ENCODE peak calls at places on chromosomes 1 and 21, in five cellular contexts. H is fibroblast of lung, O is esophagus squamous epithelium, B is psoas muscle, N is DND-41. A is an unnamed sample.

GRCh38 chr1:230031131-230031530 is 35.9 kb upstream of the GALNT2 start:
- DNase-seq in H (peak; percentile 10), O (no peak), B (no peak), N (no peak), A (no peak)

GRCh38 chr21:39224930-39225329 is 41.7 kb upstream of the PSMG1 start:
- DNase-seq in H (peak; percentile 48), O (no peak), B (no peak), N (no peak), A (no peak)

GRCh38 chr1:27149084-27149483 is 5.8 kb downstream of the SLC9A1 start:
- DNase-seq in H (no peak), O (no peak), B (no peak), N (no peak), A (no peak)

GRCh38 chr21:40595806-40596205 is 251.2 kb downstream of the DSCAM start:
- DNase-seq in H (no peak), O (no peak), B (no peak), N (no peak), A (no peak)

GRCh38 chr1:183090386-183091006 is 67.3 kb downstream of the LAMC1 start:
- DNase-seq in H (peak; percentile 83), O (no peak), B (peak; percentile 60), N (no peak), A (no peak)

GRCh38 chr1:182698977-182699672 is 14.7 kb upstream of the RGS8 start:
- DNase-seq in H (no peak), O (no peak), B (peak; percentile 46), N (no peak), A (no peak)

GRCh38 chr1:196723325-196724185 is 51.1 kb upstream of the CFHR3 start:
- DNase-seq in H (no peak), O (no peak), B (no peak), N (peak; percentile 66), A (peak; percentile 29)

GRCh38 chr1:81452693-81453344 is 347.9 kb upstream of the ADGRL2 start:
- DNase-seq in H (peak; percentile 15), O (no peak), B (no peak), N (no peak), A (no peak)

GRCh38 chr1:36656271-36656670 is 173.6 kb upstream of the CSF3R start:
- DNase-seq in H (no peak), O (no peak), B (no peak), N (no peak), A (no peak)

GRCh38 chr1:182740120-182740519 is 49.5 kb upstream of the NPL start:
- DNase-seq in H (no peak), O (no peak), B (no peak), N (no peak), A (no peak)

GRCh38 chr1:178031856-178032320 is 62.0 kb upstream of the RASAL2 start:
- DNase-seq in H (peak; percentile 86), O (peak; percentile 3), B (peak; percentile 85), N (peak; percentile 46), A (peak; percentile 37)

GRCh38 chr1:58585591-58586151 is 8.6 kb upstream of the TACSTD2 start:
- DNase-seq in H (peak; percentile 59), O (no peak), B (no peak), N (no peak), A (no peak)

GRCh38 chr1:54968581-54968980 is 11.8 kb upstream of the TMEM61 start:
- DNase-seq in H (no peak), O (no peak), B (no peak), N (no peak), A (no peak)

GRCh38 chr1:229841230-229841629 is 215.2 kb downstream of the URB2 start:
- DNase-seq in H (no peak), O (no peak), B (no peak), N (no peak), A (no peak)

GRCh38 chr1:2470290-2471158 is 5.6 kb upstream of the PLCH2 start:
- DNase-seq in H (no peak), O (no peak), B (no peak), N (no peak), A (no peak)

GRCh38 chr1:2469103-2469940 is 6.8 kb upstream of the PLCH2 start:
- DNase-seq in H (no peak), O (no peak), B (no peak), N (no peak), A (no peak)

GRCh38 chr1:2468041-2468472 is 8.0 kb upstream of the PLCH2 start:
- DNase-seq in H (peak; percentile 20), O (no peak), B (no peak), N (peak; percentile 66), A (peak; percentile 21)

GRCh38 chr1:2466834-2467554 is 9.1 kb upstream of the PLCH2 start:
- DNase-seq in H (no peak), O (no peak), B (no peak), N (peak; percentile 9), A (no peak)

DNA sequence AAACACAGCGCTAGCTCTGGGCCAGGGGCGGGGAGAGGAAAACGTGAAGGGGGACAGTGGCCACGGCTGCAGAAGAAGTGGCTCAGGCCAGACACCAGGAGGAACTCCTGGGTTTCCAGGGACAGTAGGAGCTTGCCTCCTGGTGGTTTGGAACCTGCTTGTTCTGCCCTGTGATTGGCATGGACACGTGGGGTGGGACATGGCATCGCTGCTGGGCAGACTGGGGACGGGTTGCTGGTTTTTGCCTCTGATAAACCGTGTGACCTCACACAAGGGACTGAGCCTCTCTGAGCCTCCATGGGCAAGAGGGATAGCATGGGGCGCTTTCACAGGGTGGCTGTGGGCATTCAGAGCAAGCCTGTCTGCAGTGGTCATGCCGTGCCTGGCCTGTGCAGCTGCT is 7.5 kb upstream of the PLCH2 start:
- DNase-seq in H (no peak), O (no peak), B (no peak), N (no peak), A (no peak)
- H3K4me3 ChIP-seq in H (no peak overlapping the region), O (no peak overlapping the region), B (no peak overlapping the region), N (no peak overlapping the region), A (no peak overlapping the region)

DNA sequence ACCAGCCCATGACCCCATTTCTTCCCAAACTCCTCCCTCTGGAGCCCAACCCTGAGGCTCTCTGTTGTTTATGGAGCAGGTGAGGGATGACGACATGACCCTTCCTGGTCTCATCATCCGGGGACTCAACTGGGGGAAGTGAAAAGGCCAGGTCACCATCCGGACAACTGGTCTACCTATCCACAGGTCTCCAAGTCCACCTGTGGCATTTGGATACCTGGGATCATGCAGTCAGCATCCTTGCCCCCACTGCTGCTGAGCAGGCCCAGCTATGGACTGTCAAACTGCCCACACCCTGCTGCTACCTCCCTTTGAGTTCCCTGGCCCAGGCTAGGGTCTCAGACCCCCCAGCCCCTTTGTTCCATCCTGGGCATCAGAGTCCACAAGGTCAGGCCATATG is 60.0 kb upstream of the LAPTM5 start:
- DNase-seq in H (no peak), O (no peak), B (no peak), N (no peak), A (no peak)
- H3K4me3 ChIP-seq in H (no peak overlapping the region), O (no peak overlapping the region), B (no peak overlapping the region), N (no peak overlapping the region), A (no peak overlapping the region)

GRCh38 chr1:111201275-111202090 is 1.0 kb upstream of the DENND2D start:
- DNase-seq in H (no peak), O (no peak), B (no peak), N (peak; percentile 55), A (no peak)
- H3K4me3 ChIP-seq in H (no peak overlapping the region), O (no peak overlapping the region), B (no peak overlapping the region), N (peak overlapping the region; percentile 76), A (no peak overlapping the region)

GRCh38 chr1:235009561-235010306 is 118.9 kb downstream of the TOMM20 start:
- DNase-seq in H (no peak), O (no peak), B (no peak), N (no peak), A (no peak)
- H3K4me3 ChIP-seq in H (no peak overlapping the region), O (no peak overlapping the region), B (no peak overlapping the region), N (no peak overlapping the region), A (no peak overlapping the region)

GRCh38 chr21:24205317-24205716 is 1402.0 kb downstream of the MRPL39 start:
- DNase-seq in H (no peak), O (no peak), B (no peak), N (no peak), A (no peak)

GRCh38 chr21:24204641-24205040 is 1402.6 kb downstream of the MRPL39 start:
- DNase-seq in H (no peak), O (no peak), B (no peak), N (no peak), A (no peak)

GRCh38 chr21:24208562-24209260 is 1398.6 kb downstream of the MRPL39 start:
- DNase-seq in H (no peak), O (no peak), B (peak; percentile 6), N (no peak), A (no peak)

DNA sequence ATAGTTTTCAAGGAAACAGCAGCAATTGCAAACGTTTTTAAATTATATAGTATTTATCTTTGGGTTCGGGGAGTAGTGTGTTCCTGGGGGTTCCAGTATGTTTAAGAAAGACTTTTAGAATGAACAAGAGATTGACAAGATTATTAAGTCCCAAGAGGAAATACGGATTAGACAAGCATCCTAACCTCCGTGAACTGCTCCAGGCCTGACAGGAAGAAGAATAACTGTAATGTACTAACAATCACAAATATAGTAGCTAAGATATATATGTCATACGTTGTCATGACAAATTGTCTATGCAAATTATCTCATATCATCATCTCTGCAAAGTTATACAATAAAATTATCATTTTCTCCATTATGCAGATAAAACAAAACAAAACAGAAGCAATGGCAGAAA is 1397.2 kb downstream of the MRPL39 start:
- DNase-seq in H (no peak), O (no peak), B (no peak), N (no peak), A (no peak)
- H3K4me3 ChIP-seq in H (no peak overlapping the region), O (no peak overlapping the region), B (no peak overlapping the region), N (no peak overlapping the region), A (no peak overlapping the region)

DNA sequence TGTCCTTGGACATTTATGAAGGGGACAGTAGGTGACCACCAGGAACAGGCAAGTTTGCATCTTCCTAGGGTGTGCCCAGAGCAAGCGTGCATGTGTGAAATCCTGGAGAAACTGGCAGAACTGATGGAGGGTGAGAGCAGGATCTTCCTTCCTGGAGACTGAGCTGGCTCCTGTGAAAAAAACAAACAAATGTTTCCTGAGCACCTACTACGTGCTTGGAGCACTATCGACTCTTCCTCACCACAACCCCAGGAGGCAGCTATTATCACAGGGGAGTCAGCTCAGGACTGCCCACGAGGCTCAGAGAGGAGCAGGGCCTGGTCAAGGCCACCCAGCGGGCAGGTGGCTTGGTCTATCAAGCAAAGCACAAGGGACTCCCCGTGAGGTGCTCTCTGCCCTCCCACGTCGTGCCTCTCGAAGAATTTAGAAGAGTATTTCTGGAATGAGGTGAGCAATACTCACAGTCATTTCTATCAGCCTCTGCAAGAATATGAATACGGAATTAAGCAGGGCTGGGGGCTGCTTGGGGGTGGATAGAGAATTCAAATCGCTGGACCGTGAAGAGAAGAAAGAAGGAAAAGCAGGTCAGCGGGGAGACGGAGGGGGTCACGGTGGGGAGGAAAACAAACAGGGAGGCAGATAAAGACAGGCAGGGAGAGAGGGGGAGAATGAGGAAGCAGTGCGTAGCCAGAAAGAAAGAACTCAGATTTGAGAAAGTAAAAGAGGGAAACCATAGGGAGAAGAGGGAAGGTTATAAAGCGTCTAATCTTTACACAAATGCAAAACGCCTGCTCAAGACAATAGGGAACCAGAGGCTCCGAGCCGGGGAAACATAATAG is 1.8 kb upstream of the EDN2 start:
- DNase-seq in H (peak; percentile 91), O (no peak), B (no peak), N (no peak), A (no peak)
- H3K4me3 ChIP-seq in H (no peak overlapping the region), O (no peak overlapping the region), B (no peak overlapping the region), N (no peak overlapping the region), A (no peak overlapping the region)

A was measured in Jurkat, Clone E6-1.